ENCODE peak calls at places on chromosome 21, in six cellular contexts. V, Y, L, F, Q and A are unnamed samples.

GRCh38 chr21:27795418-27795817 is 828.5 kb upstream of the ADAMTS5 start:
- DNase-seq in V (no peak), Y (no peak), L (no peak), F (no peak), Q (no peak), A (no peak)

GRCh38 chr21:38628426-38628825 is 130.1 kb upstream of the ERG start:
- DNase-seq in V (no peak), Y (no peak), L (no peak), F (no peak), Q (no peak), A (no peak)

GRCh38 chr21:44485796-44486195 is 30.5 kb downstream of the LRRC3 start:
- DNase-seq in V (no peak), Y (no peak), L (peak), F (no peak), Q (no peak), A (no peak)

GRCh38 chr21:46357335-46357604 is 33.3 kb downstream of the PCNT start:
- DNase-seq in V (no peak), Y (no peak), L (no peak), F (no peak), Q (no peak), A (no peak)

GRCh38 chr21:44527983-44528633 is 11.9 kb downstream of the KRTAP10-1 start:
- DNase-seq in V (no peak), Y (no peak), L (no peak), F (peak), Q (no peak), A (no peak)

GRCh38 chr21:14740692-14741091 is 194.6 kb upstream of the SAMSN1 start:
- DNase-seq in V (no peak), Y (no peak), L (no peak), F (no peak), Q (no peak), A (no peak)

GRCh38 chr21:29379517-29380054 is 80.9 kb downstream of the BACH1 start:
- DNase-seq in V (no peak), Y (no peak), L (no peak), F (no peak), Q (no peak), A (no peak)

GRCh38 chr21:31457675-31458074 is 113.6 kb upstream of the TIAM1 start:
- DNase-seq in V (no peak), Y (no peak), L (no peak), F (no peak), Q (no peak), A (no peak)

GRCh38 chr21:20996421-20997307 is 1.5 kb upstream of the NCAM2 start:
- DNase-seq in V (no peak), Y (no peak), L (no peak), F (no peak), Q (no peak), A (no peak)

GRCh38 chr21:44436111-44436611 is 19.1 kb upstream of the LRRC3 start:
- DNase-seq in V (no peak), Y (no peak), L (no peak), F (no peak), Q (no peak), A (no peak)

GRCh38 chr21:17461582-17461981 is 51.3 kb upstream of the CXADR start:
- DNase-seq in V (no peak), Y (no peak), L (no peak), F (peak), Q (no peak), A (no peak)

GRCh38 chr21:16713331-16714114 is 799.3 kb upstream of the CXADR start:
- DNase-seq in V (no peak), Y (no peak), L (no peak), F (no peak), Q (no peak), A (no peak)

GRCh38 chr21:32044205-32044874 is 171.5 kb downstream of the HUNK start:
- DNase-seq in V (no peak), Y (no peak), L (no peak), F (no peak), Q (no peak), A (no peak)

GRCh38 chr21:42025392-42026071 is 15.4 kb upstream of the ZBTB21 start:
- DNase-seq in V (no peak), Y (no peak), L (no peak), F (no peak), Q (no peak), A (no peak)